ENCODE peak calls at places on chromosomes 16 and 17, in five cellular contexts. O is activated naive CD8-positive, alpha-beta T cell treated with anti-CD3 and anti-CD28 coated beads for 36 hours; N is heart left ventricle; W is NCI-H748 treated with DMSO at 0.1 percent for 48 hours; M is Karpas-422. R is an unnamed sample.

GRCh38 chr16:79076039-79076767 is 524.3 kb downstream of the MAF start:
- DNase-seq in W (no peak), M (no peak), O (peak; percentile 37), N (no peak), R (no peak)

GRCh38 chr16:27230562-27230991 is 27.3 kb downstream of the KDM8 start:
- DNase-seq in M (no peak), O (peak; percentile 67), W (no peak), N (peak; percentile 36), R (no peak)

GRCh38 chr16:3606441-3606840 is 5.0 kb downstream of the SLX4 start:
- DNase-seq in W (no peak), O (no peak), N (no peak), M (no peak), R (no peak)

GRCh38 chr16:16166085-16166484 is 57.2 kb downstream of the ABCC6 start:
- DNase-seq in M (no peak), W (no peak), O (no peak), N (no peak), R (no peak)

GRCh38 chr17:73604476-73604875 is 39.8 kb downstream of the SDK2 start:
- DNase-seq in N (no peak), M (no peak), O (no peak), W (no peak), R (no peak)

GRCh38 chr16:64391009-64391663 is 730.7 kb downstream of the CDH11 start:
- DNase-seq in O (no peak), N (no peak), M (no peak), W (no peak), R (no peak)

GRCh38 chr17:44128383-44128782 is 4.9 kb upstream of the HDAC5 start:
- DNase-seq in M (no peak), W (no peak), N (no peak), O (no peak), R (no peak)

GRCh38 chr17:33218657-33219298 is 74.3 kb downstream of the ASIC2 start:
- DNase-seq in N (no peak), W (no peak), M (no peak), O (no peak), R (no peak)

GRCh38 chr16:58222532-58223316 is 24.8 kb upstream of the CSNK2A2 start:
- DNase-seq in M (no peak), W (no peak), O (no peak), N (no peak), R (no peak)

GRCh38 chr17:6254036-6254435 is 180.9 kb downstream of the AIPL1 start:
- DNase-seq in N (no peak), M (no peak), W (no peak), O (no peak), R (no peak)

GRCh38 chr16:69600202-69600601 is 34.4 kb downstream of the NFAT5 start:
- DNase-seq in N (no peak), M (no peak), O (no peak), W (no peak), R (no peak)

GRCh38 chr17:30559656-30560055 is 82.4 kb downstream of the GOSR1 start:
- DNase-seq in O (no peak), M (no peak), N (no peak), W (no peak), R (no peak)

GRCh38 chr16:30526137-30526822 is at the start of gene ZNF768:
- DNase-seq in O (peak; percentile 43), M (peak; percentile 68), N (peak; percentile 58), W (no peak), R (no peak)

GRCh38 chr17:62727916-62728672 is 80.0 kb downstream of the MARCHF10 start:
- DNase-seq in N (no peak), O (no peak), M (no peak), W (no peak), R (no peak)

GRCh38 chr17:78996781-78997201 is 12.8 kb downstream of the CANT1 start:
- DNase-seq in M (no peak), W (no peak), N (peak; percentile 24), O (no peak), R (no peak)

GRCh38 chr16:2912330-2913199 is 834 bp downstream of the FLYWCH1 start:
- DNase-seq in N (peak; percentile 34), M (peak; percentile 63), O (peak; percentile 55), W (no peak), R (peak; percentile 42)

GRCh38 chr17:13476722-13477121 is 125.0 kb downstream of the HS3ST3A1 start:
- DNase-seq in M (no peak), N (no peak), O (no peak), W (no peak), R (no peak)

GRCh38 chr16:30354423-30355143 is 525 bp downstream of the CD2BP2 start:
- DNase-seq in O (no peak), M (peak; percentile 58), N (no peak), W (no peak), R (no peak)

GRCh38 chr17:31339906-31340661 is 18.7 kb upstream of the EVI2A start:
- DNase-seq in O (no peak), M (no peak), W (no peak), N (no peak), R (no peak)

GRCh38 chr17:44914148-44914547 is 1.2 kb downstream of the GFAP start:
- DNase-seq in W (no peak), O (no peak), M (peak; percentile 47), N (no peak), R (no peak)

GRCh38 chr17:79353548-79353947 is 257.3 kb downstream of the RBFOX3 start:
- DNase-seq in O (no peak), M (no peak), N (no peak), W (no peak), R (no peak)

GRCh38 chr17:77489898-77490265 is 349.1 kb downstream of the SEC14L1 start:
- DNase-seq in N (peak; percentile 95), O (no peak), W (no peak), M (no peak), R (no peak)

GRCh38 chr16:89583895-89584644 is 8.5 kb downstream of the CPNE7 start:
- DNase-seq in W (no peak), O (no peak), N (no peak), M (no peak), R (no peak)

GRCh38 chr17:2412561-2413021 is 11.7 kb upstream of the MNT start:
- DNase-seq in O (no peak), N (no peak), M (no peak), W (no peak), R (no peak)

GRCh38 chr16:75053791-75054555 is 55.1 kb downstream of the ZNRF1 start:
- DNase-seq in N (peak; percentile 83), M (peak; percentile 49), W (peak; percentile 74), O (no peak), R (peak; percentile 19)